ENCODE peak calls at places on chromosomes 6 and 20, in four cellular contexts. One of them, this sample, is unnamed.

GRCh38 chr6:92485487-92485886 is 933.9 kb downstream of the EPHA7 start:
- DNase-seq in islet precursor cell: no peak
- DNase-seq in foreskin fibroblast: no peak
- DNase-seq in HCEC 1CT: no peak
- DNase-seq in this sample: no peak

GRCh38 chr6:142400495-142400894 is 98.7 kb downstream of the ADGRG6 start:
- DNase-seq in islet precursor cell: peak; percentile 63
- DNase-seq in foreskin fibroblast: peak; percentile 33
- DNase-seq in HCEC 1CT: no peak
- DNase-seq in this sample: peak; percentile 77

GRCh38 chr20:50271201-50271600 is 80.6 kb downstream of the CEBPB start:
- DNase-seq in islet precursor cell: no peak
- DNase-seq in foreskin fibroblast: no peak
- DNase-seq in HCEC 1CT: no peak
- DNase-seq in this sample: no peak

GRCh38 chr20:14845199-14846160 is 508.1 kb upstream of the FLRT3 start:
- DNase-seq in islet precursor cell: no peak
- DNase-seq in foreskin fibroblast: no peak
- DNase-seq in HCEC 1CT: no peak
- DNase-seq in this sample: no peak

GRCh38 chr20:56861590-56861989 is 232.5 kb downstream of the TFAP2C start:
- DNase-seq in islet precursor cell: peak; percentile 74
- DNase-seq in foreskin fibroblast: no peak
- DNase-seq in HCEC 1CT: no peak
- DNase-seq in this sample: no peak

GRCh38 chr20:24546232-24546892 is 76.9 kb downstream of the SYNDIG1 start:
- DNase-seq in islet precursor cell: peak; percentile 37
- DNase-seq in foreskin fibroblast: no peak
- DNase-seq in HCEC 1CT: no peak
- DNase-seq in this sample: no peak

GRCh38 chr6:152979116-152979515 is 3.7 kb downstream of the FBXO5 start:
- DNase-seq in islet precursor cell: no peak
- DNase-seq in foreskin fibroblast: no peak
- DNase-seq in HCEC 1CT: no peak
- DNase-seq in this sample: no peak

GRCh38 chr6:7505196-7505699 is 36.2 kb upstream of the DSP start:
- DNase-seq in islet precursor cell: peak; percentile 99
- DNase-seq in foreskin fibroblast: peak; percentile 9
- DNase-seq in HCEC 1CT: peak; percentile 4
- DNase-seq in this sample: peak; percentile 12

GRCh38 chr20:57288676-57289075 is 22.2 kb upstream of the BMP7 start:
- DNase-seq in islet precursor cell: no peak
- DNase-seq in foreskin fibroblast: no peak
- DNase-seq in HCEC 1CT: no peak
- DNase-seq in this sample: no peak

GRCh38 chr6:72950114-72950860 is 275.0 kb downstream of the KHDC1L start:
- DNase-seq in islet precursor cell: no peak
- DNase-seq in foreskin fibroblast: peak; percentile 79
- DNase-seq in HCEC 1CT: peak; percentile 94
- DNase-seq in this sample: peak; percentile 85

GRCh38 chr6:2021713-2022125 is 223.7 kb downstream of the GMDS start:
- DNase-seq in islet precursor cell: no peak
- DNase-seq in foreskin fibroblast: peak; percentile 89
- DNase-seq in HCEC 1CT: peak; percentile 53
- DNase-seq in this sample: peak; percentile 92

GRCh38 chr6:54010340-54011276 is 100.6 kb upstream of the MLIP start:
- DNase-seq in islet precursor cell: no peak
- DNase-seq in foreskin fibroblast: no peak
- DNase-seq in HCEC 1CT: no peak
- DNase-seq in this sample: peak; percentile 9

GRCh38 chr6:76609160-76609559 is 536.7 kb upstream of the IMPG1 start:
- DNase-seq in islet precursor cell: no peak
- DNase-seq in foreskin fibroblast: no peak
- DNase-seq in HCEC 1CT: no peak
- DNase-seq in this sample: no peak

GRCh38 chr20:62203378-62204030 is 16.6 kb downstream of the HRH3 start:
- DNase-seq in islet precursor cell: no peak
- DNase-seq in foreskin fibroblast: no peak
- DNase-seq in HCEC 1CT: no peak
- DNase-seq in this sample: no peak

GRCh38 chr6:72040106-72040505 is 153.8 kb downstream of the RIMS1 start:
- DNase-seq in islet precursor cell: no peak
- DNase-seq in foreskin fibroblast: no peak
- DNase-seq in HCEC 1CT: no peak
- DNase-seq in this sample: peak; percentile 24

GRCh38 chr6:144378437-144378836 is 93.3 kb downstream of the UTRN start:
- DNase-seq in islet precursor cell: no peak
- DNase-seq in foreskin fibroblast: peak; percentile 70
- DNase-seq in HCEC 1CT: peak; percentile 70
- DNase-seq in this sample: peak; percentile 41

GRCh38 chr6:18561006-18561750 is 174.0 kb downstream of the RNF144B start:
- DNase-seq in islet precursor cell: no peak
- DNase-seq in foreskin fibroblast: peak; percentile 1
- DNase-seq in HCEC 1CT: no peak
- DNase-seq in this sample: no peak

GRCh38 chr6:11424395-11425050 is 113.0 kb upstream of the TMEM170B start:
- DNase-seq in islet precursor cell: no peak
- DNase-seq in foreskin fibroblast: no peak
- DNase-seq in HCEC 1CT: peak; percentile 94
- DNase-seq in this sample: no peak

GRCh38 chr6:14798996-14799588 is 446.8 kb upstream of the JARID2 start:
- DNase-seq in islet precursor cell: no peak
- DNase-seq in foreskin fibroblast: no peak
- DNase-seq in HCEC 1CT: no peak
- DNase-seq in this sample: no peak

GRCh38 chr20:58469500-58470129 is 45.6 kb downstream of the APCDD1L start:
- DNase-seq in islet precursor cell: no peak
- DNase-seq in foreskin fibroblast: no peak
- DNase-seq in HCEC 1CT: no peak
- DNase-seq in this sample: no peak